ENCODE peak calls at places on chromosomes 4 and X, in nine cellular contexts. S is NCI-H1417 treated with DMSO at 0.1 percent for 48 hours; Q is islet precursor cell; X is GM03348; M is NCI-H1092; R is AG04449; I is memory B cell; O is activated CD4-positive, CD25-positive, alpha-beta regulatory T cell; D is ureter. U is an unnamed sample.

GRCh38 chrX:2549874-2550273 is 49.1 kb upstream of the DHRSX start:
- DNase-seq in D (no peak), R (no peak), O (no peak), M (no peak), Q (no peak), I (no peak), X (no peak), S (no peak), U (no peak)

GRCh38 chr4:10074767-10075105 is 41.9 kb downstream of the WDR1 start:
- DNase-seq in R (no peak), X (peak; percentile 77), D (no peak), M (no peak), O (no peak), Q (peak; percentile 71), I (no peak), S (no peak), U (peak; percentile 53)

GRCh38 chrX:576904-577303 is 53.7 kb upstream of the SHOX start:
- DNase-seq in O (no peak), Q (no peak), S (no peak), X (no peak), M (no peak), D (no peak), R (no peak), I (no peak), U (no peak)

GRCh38 chr4:148426643-148427042 is 15.6 kb downstream of the NR3C2 start:
- DNase-seq in R (no peak), Q (no peak), O (no peak), D (no peak), M (no peak), I (no peak), X (no peak), S (no peak), U (no peak)

GRCh38 chr4:128782875-128783614 is 26.5 kb upstream of the JADE1 start:
- DNase-seq in R (no peak), X (peak; percentile 57), Q (no peak), M (no peak), D (no peak), O (no peak), S (no peak), I (no peak), U (peak; percentile 12)

GRCh38 chrX:66676413-66676812 is 37.5 kb upstream of the EDA2R start:
- DNase-seq in S (no peak), M (no peak), X (no peak), O (no peak), Q (no peak), D (no peak), I (no peak), R (no peak), U (no peak)

GRCh38 chr4:28362169-28362568 is 1501.5 kb downstream of the STIM2 start:
- DNase-seq in M (no peak), O (no peak), D (no peak), X (no peak), R (no peak), Q (no peak), I (no peak), S (no peak), U (no peak)

GRCh38 chr4:156476359-156476758 is 495.2 kb downstream of the PDGFC start:
- DNase-seq in R (peak; percentile 96), X (peak; percentile 87), I (no peak), O (no peak), M (no peak), D (no peak), Q (peak; percentile 60), S (no peak), U (peak; percentile 98)

GRCh38 chrX:72101597-72102037 is 30.1 kb downstream of the RTL5 start:
- DNase-seq in X (no peak), S (no peak), D (no peak), M (no peak), O (no peak), R (no peak), I (no peak), Q (peak; percentile 68), U (no peak)

GRCh38 chr4:184163813-184164212 is 53.9 kb downstream of the ENPP6 start:
- DNase-seq in S (no peak), D (peak; percentile 55), Q (peak; percentile 91), X (peak; percentile 69), O (no peak), M (no peak), I (no peak), R (no peak), U (peak; percentile 6)

GRCh38 chr4:185318679-185319078 is 77.0 kb downstream of the LRP2BP start:
- DNase-seq in I (no peak), S (no peak), M (no peak), D (no peak), X (no peak), R (no peak), O (no peak), Q (no peak), U (peak; percentile 32)

GRCh38 chr4:82780398-82781231 is 18.0 kb downstream of the SCD5 start:
- DNase-seq in D (peak; percentile 79), M (peak; percentile 95), R (no peak), Q (no peak), X (peak; percentile 20), O (no peak), I (no peak), S (peak; percentile 75), U (peak; percentile 63)

GRCh38 chrX:7925867-7926472 is 1.2 kb downstream of the PNPLA4 start:
- DNase-seq in X (peak; percentile 52), R (no peak), Q (peak; percentile 76), O (peak; percentile 1), S (peak; percentile 14), M (peak; percentile 61), D (peak; percentile 65), I (peak; percentile 41), U (peak; percentile 64)

GRCh38 chr4:147833254-147833653 is 101.4 kb downstream of the ARHGAP10 start:
- DNase-seq in R (no peak), S (no peak), Q (no peak), D (no peak), O (no peak), X (no peak), M (no peak), I (no peak), U (peak; percentile 61)

GRCh38 chrX:48683411-48683982 is at the start of gene WAS:
- DNase-seq in R (no peak), Q (no peak), S (no peak), O (no peak), I (peak; percentile 14), M (no peak), X (no peak), D (no peak), U (no peak)

GRCh38 chrX:112941209-112941788 is 100.7 kb upstream of the AMOT start:
- DNase-seq in R (no peak), Q (no peak), I (no peak), M (no peak), O (no peak), X (peak; percentile 6), D (no peak), S (no peak), U (peak; percentile 19)

GRCh38 chrX:104659037-104659744 is 93.2 kb downstream of the IL1RAPL2 start:
- DNase-seq in O (no peak), S (no peak), R (no peak), X (no peak), Q (no peak), D (no peak), I (no peak), M (no peak), U (no peak)

GRCh38 chr4:16082038-16082423 is 1.8 kb downstream of the PROM1 start:
- DNase-seq in X (no peak), M (no peak), S (no peak), I (no peak), R (no peak), Q (no peak), O (no peak), D (no peak), U (no peak)

GRCh38 chrX:106957856-106958255 is 37.7 kb downstream of the CLDN2 start:
- DNase-seq in X (peak; percentile 20), Q (no peak), D (no peak), R (no peak), M (no peak), O (no peak), I (no peak), S (no peak), U (no peak)

GRCh38 chr4:188023682-188024081 is 28.1 kb downstream of the ZFP42 start:
- DNase-seq in I (no peak), O (no peak), S (no peak), M (no peak), R (no peak), Q (peak; percentile 90), X (no peak), D (no peak), U (peak; percentile 69)

U was measured in M059J.